ENCODE peak calls at places on chromosome 15, in eight cellular contexts. L is mucosa of descending colon, Y is cardiac fibroblast, J is GM12865, F is fibroblast of lung, D is GM23338, O is epithelial cell of proximal tubule, S is foreskin fibroblast. K is an unnamed sample.

GRCh38 chr15:40746916-40747418 is 8.1 kb downstream of the RMDN3 start:
- DNase-seq in L (no peak), Y (peak; percentile 84), J (no peak), F (no peak), D (peak; percentile 32), O (no peak), S (no peak), K (peak; percentile 65)

GRCh38 chr15:85482896-85483295 is 102.5 kb downstream of the AKAP13 start:
- DNase-seq in L (no peak), Y (peak; percentile 56), J (no peak), F (peak; percentile 94), D (no peak), O (peak; percentile 68), S (peak; percentile 70), K (peak; percentile 83)

GRCh38 chr15:68640791-68641331 is 62.1 kb downstream of the CORO2B start:
- DNase-seq in L (no peak), Y (no peak), J (no peak), F (no peak), D (no peak), O (no peak), S (no peak), K (peak; percentile 29)

GRCh38 chr15:22866066-22866465 is 27.6 kb downstream of the NIPA2 start:
- DNase-seq in L (no peak), Y (peak; percentile 22), J (no peak), F (peak; percentile 84), D (no peak), O (no peak), S (no peak), K (peak; percentile 70)

GRCh38 chr15:97915261-97915660 is 45.2 kb upstream of the ARRDC4 start:
- DNase-seq in L (no peak), Y (no peak), J (no peak), F (no peak), D (no peak), O (no peak), S (no peak), K (no peak)

GRCh38 chr15:45993508-45993907 is 358.7 kb downstream of the SQOR start:
- DNase-seq in L (no peak), Y (no peak), J (no peak), F (no peak), D (no peak), O (no peak), S (no peak), K (no peak)

GRCh38 chr15:36415643-36416042 is 163.8 kb upstream of the CDIN1 start:
- DNase-seq in L (no peak), Y (peak; percentile 80), J (no peak), F (peak; percentile 80), D (no peak), O (no peak), S (peak; percentile 68), K (peak; percentile 83)

GRCh38 chr15:38254065-38254883 is 1.6 kb downstream of the SPRED1 start:
- DNase-seq in L (no peak), Y (peak; percentile 71), J (peak; percentile 60), F (peak; percentile 73), D (no peak), O (peak; percentile 37), S (peak; percentile 39), K (peak; percentile 83)

GRCh38 chr15:43285609-43286037 is 18.9 kb upstream of the TGM5 start:
- DNase-seq in L (no peak), Y (peak; percentile 69), J (peak; percentile 77), F (peak; percentile 42), D (peak; percentile 87), O (no peak), S (peak; percentile 43), K (peak; percentile 83)

GRCh38 chr15:31275331-31276262 is 51.0 kb upstream of the KLF13 start:
- DNase-seq in L (no peak), Y (no peak), J (no peak), F (no peak), D (no peak), O (no peak), S (no peak), K (no peak)

GRCh38 chr15:44735482-44736260 is 657 bp upstream of the TRIM69 start:
- DNase-seq in L (no peak), Y (peak; percentile 39), J (peak; percentile 57), F (no peak), D (peak; percentile 12), O (no peak), S (no peak), K (no peak)

GRCh38 chr15:82140859-82141258 is 95.0 kb upstream of the MEX3B start:
- DNase-seq in L (no peak), Y (no peak), J (no peak), F (no peak), D (no peak), O (no peak), S (no peak), K (no peak)

GRCh38 chr15:78739996-78740903 is 71.0 kb downstream of the ADAMTS7 start:
- DNase-seq in L (peak; percentile 81), Y (peak; percentile 42), J (peak; percentile 82), F (no peak), D (peak; percentile 94), O (no peak), S (no peak), K (peak; percentile 66)

GRCh38 chr15:85030301-85031049 is 48.8 kb downstream of the PDE8A start:
- DNase-seq in L (no peak), Y (peak; percentile 39), J (peak; percentile 31), F (peak; percentile 79), D (no peak), O (peak; percentile 49), S (peak; percentile 7), K (peak; percentile 56)

GRCh38 chr15:68633181-68634121 is 54.7 kb downstream of the CORO2B start:
- DNase-seq in L (no peak), Y (peak; percentile 49), J (no peak), F (no peak), D (no peak), O (no peak), S (no peak), K (no peak)

GRCh38 chr15:89119489-89120478 is 31.5 kb downstream of the ABHD2 start:
- DNase-seq in L (no peak), Y (peak; percentile 85), J (no peak), F (peak; percentile 54), D (no peak), O (no peak), S (no peak), K (peak; percentile 94)

GRCh38 chr15:30882861-30883433 is 20.8 kb upstream of the FAN1 start:
- DNase-seq in L (no peak), Y (peak; percentile 11), J (no peak), F (no peak), D (no peak), O (no peak), S (no peak), K (peak; percentile 5)

GRCh38 chr15:53802672-53803071 is 43.2 kb upstream of the WDR72 start:
- DNase-seq in L (no peak), Y (no peak), J (no peak), F (no peak), D (no peak), O (no peak), S (no peak), K (no peak)

GRCh38 chr15:45522931-45523331 is 376 bp upstream of the SLC30A4 start:
- DNase-seq in L (no peak), Y (peak; percentile 49), J (peak; percentile 6), F (peak; percentile 53), D (peak; percentile 65), O (no peak), S (peak; percentile 23), K (peak; percentile 62)

GRCh38 chr15:75436861-75437260 is 14.6 kb downstream of the SIN3A start:
- DNase-seq in L (no peak), Y (no peak), J (no peak), F (no peak), D (no peak), O (no peak), S (no peak), K (no peak)

GRCh38 chr15:23648920-23649515 is 1.4 kb upstream of the MAGEL2 start:
- DNase-seq in L (no peak), Y (peak; percentile 0), J (no peak), F (no peak), D (peak; percentile 82), O (no peak), S (no peak), K (peak; percentile 2)

GRCh38 chr15:89521605-89522004 is 25.2 kb upstream of the RHCG start:
- DNase-seq in L (no peak), Y (no peak), J (no peak), F (no peak), D (no peak), O (no peak), S (no peak), K (no peak)

GRCh38 chr15:56356616-56357015 is 8.6 kb upstream of the TEX9 start:
- DNase-seq in L (no peak), Y (peak; percentile 11), J (peak; percentile 51), F (peak; percentile 77), D (no peak), O (no peak), S (no peak), K (no peak)

GRCh38 chr15:65806387-65806786 is 14.3 kb upstream of the DENND4A start:
- DNase-seq in L (no peak), Y (no peak), J (no peak), F (no peak), D (no peak), O (no peak), S (no peak), K (no peak)
- TF ChIP-seq CTCF in L (no peak), Y (no peak), J (no peak), F (no peak), D (no peak), O (no peak), S (no peak), K (no peak)

GRCh38 chr15:90553248-90553745 is 23.6 kb downstream of the CRTC3 start:
- DNase-seq in L (no peak), Y (peak; percentile 91), J (no peak), F (peak; percentile 77), D (no peak), O (no peak), S (peak; percentile 89), K (peak; percentile 78)
- H3K4me3 ChIP-seq in L (no peak overlapping the region), Y (no peak overlapping the region), J (no peak overlapping the region), F (peak overlapping the region; percentile 27), D (no peak overlapping the region), O (no peak overlapping the region), S (peak overlapping the region; percentile 14), K (no peak overlapping the region)

DNA sequence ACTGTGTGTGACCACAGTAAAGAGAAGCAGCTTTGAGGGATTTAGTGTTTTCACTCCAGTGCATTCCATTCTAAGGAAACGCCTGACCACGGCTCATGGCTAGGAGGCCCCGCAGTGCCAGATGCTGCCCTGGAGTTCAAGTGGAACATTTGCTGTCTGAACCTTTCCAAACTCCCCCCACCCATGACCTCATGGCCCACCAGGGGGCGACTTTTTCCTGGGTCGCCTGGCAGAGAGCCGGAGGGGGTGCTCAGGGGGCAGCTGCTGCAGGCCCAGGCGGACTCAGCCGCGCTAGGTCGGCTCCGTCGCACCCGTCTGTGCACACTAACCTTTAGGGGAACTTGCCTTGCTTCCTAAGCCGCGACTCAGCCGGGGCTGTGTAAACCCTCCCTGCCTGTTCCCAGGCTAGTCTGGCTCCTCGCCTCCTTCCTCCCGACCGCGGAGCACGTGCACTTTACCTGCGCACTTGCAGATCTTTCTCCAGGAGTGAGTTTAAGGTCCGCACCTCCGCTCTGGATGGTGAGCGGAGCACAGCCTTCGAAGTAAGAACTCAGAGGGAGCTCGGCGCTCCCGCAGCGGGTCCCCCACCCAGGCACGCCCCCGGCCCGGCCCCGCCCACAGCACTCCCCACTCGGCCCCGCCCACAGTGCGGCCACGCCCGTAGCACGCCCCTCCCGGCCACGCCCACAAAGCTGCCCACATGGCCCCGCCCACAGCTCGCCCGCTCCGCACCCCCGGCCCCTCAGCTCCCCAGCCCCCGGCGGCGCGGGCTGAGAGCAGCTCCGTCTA is at the start of gene OCA2:
- DNase-seq in L (no peak), Y (peak; percentile 35), J (no peak), F (peak; percentile 50), D (peak; percentile 92), O (no peak), S (peak; percentile 52), K (peak; percentile 83)
- TF ChIP-seq CTCF in L (no peak), Y (no peak), J (no peak), F (peak; percentile 9), D (peak; percentile 59), O (peak; percentile 37), S (peak; percentile 24), K (peak; percentile 41)

GRCh38 chr15:73923488-73924164 is 2.6 kb upstream of the LOXL1 start:
- DNase-seq in L (peak; percentile 43), Y (no peak), J (no peak), F (no peak), D (no peak), O (no peak), S (no peak), K (no peak)
- H3K4me3 ChIP-seq in L (no peak overlapping the region), Y (no peak overlapping the region), J (no peak overlapping the region), F (no peak overlapping the region), D (peak overlapping the region; percentile 46), O (no peak overlapping the region), S (no peak overlapping the region), K (no peak overlapping the region)

K was measured in choroid plexus epithelial cell.